ENCODE peak calls at places on chromosomes 5 and 9, in eight cellular contexts. H, E, Z, W, X, U, C and F are unnamed samples. For H3K4me1 and H3K36me3, the result is how much of the 10 kb centered on the place peaks cover.

GRCh38 chr9:136212345-136212950 is 7.5 kb upstream of the LHX3 start:
- DNase-seq in H (no peak), E (no peak), Z (no peak), W (no peak), X (no peak), U (no peak), C (no peak), F (no peak)

GRCh38 chr5:72224946-72225427 is 95.1 kb downstream of the MRPS27 start:
- DNase-seq in H (no peak), E (no peak), Z (no peak), W (no peak), X (no peak), U (no peak), C (no peak), F (no peak)

GRCh38 chr5:74974451-74975089 is 77.8 kb downstream of the GCNT4 start:
- DNase-seq in H (no peak), E (no peak), Z (no peak), W (no peak), X (no peak), U (no peak), C (no peak), F (peak)

GRCh38 chr9:137069508-137070071 is 767 bp downstream of the SAPCD2 start:
- DNase-seq in H (no peak), E (no peak), Z (no peak), W (no peak), X (no peak), U (no peak), C (no peak), F (no peak)

GRCh38 chr5:127695336-127695735 is 7.9 kb upstream of the CCDC192 start:
- DNase-seq in H (no peak), E (no peak), Z (no peak), W (no peak), X (no peak), U (no peak), C (no peak), F (no peak)

GRCh38 chr5:74136276-74136675 is 504.3 kb downstream of the ENC1 start:
- DNase-seq in H (no peak), E (no peak), Z (no peak), W (no peak), X (no peak), U (no peak), C (no peak), F (no peak)

GRCh38 chr9:33162721-33163311 is 4.3 kb downstream of the B4GALT1 start:
- DNase-seq in H (no peak), E (peak), Z (no peak), W (peak), X (peak), U (no peak), C (peak), F (no peak)

GRCh38 chr5:172573115-172573882 is 67.8 kb upstream of the NEURL1B start:
- DNase-seq in H (no peak), E (no peak), Z (no peak), W (no peak), X (no peak), U (no peak), C (no peak), F (no peak)

GRCh38 chr5:74324556-74324955 is 316.0 kb downstream of the ENC1 start:
- DNase-seq in H (no peak), E (no peak), Z (no peak), W (no peak), X (no peak), U (no peak), C (no peak), F (no peak)

GRCh38 chr9:89877051-89878002 is 272.5 kb downstream of the GADD45G start:
- DNase-seq in H (no peak), E (no peak), Z (no peak), W (no peak), X (no peak), U (peak), C (no peak), F (no peak)

GRCh38 chr9:13705913-13706312 is 426.4 kb upstream of the MPDZ start:
- DNase-seq in H (no peak), E (peak), Z (no peak), W (no peak), X (peak), U (no peak), C (no peak), F (no peak)

GRCh38 chr5:107538331-107539162 is 132.2 kb downstream of the EFNA5 start:
- DNase-seq in H (no peak), E (no peak), Z (no peak), W (no peak), X (no peak), U (no peak), C (no peak), F (no peak)

GRCh38 chr5:88785396-88786216 is 97.4 kb downstream of the MEF2C start:
- DNase-seq in H (no peak), E (peak), Z (no peak), W (peak), X (peak), U (no peak), C (peak), F (no peak)

GRCh38 chr5:140106101-140106500 is 7.8 kb upstream of the PURA start:
- DNase-seq in H (no peak), E (no peak), Z (no peak), W (no peak), X (no peak), U (no peak), C (no peak), F (no peak)

GRCh38 chr5:150143725-150144058 is 12.0 kb downstream of the PDGFRB start:
- DNase-seq in H (no peak), E (no peak), Z (no peak), W (no peak), X (no peak), U (no peak), C (no peak), F (no peak)

GRCh38 chr5:150140830-150141229 is 14.8 kb downstream of the PDGFRB start:
- DNase-seq in H (no peak), E (peak), Z (no peak), W (no peak), X (peak), U (no peak), C (no peak), F (no peak)

GRCh38 chr5:150142800-150143724 is 12.6 kb downstream of the PDGFRB start:
- DNase-seq in H (no peak), E (peak), Z (no peak), W (peak), X (peak), U (peak), C (peak), F (no peak)

GRCh38 chr5:150142189-150142788 is 13.4 kb downstream of the PDGFRB start:
- DNase-seq in H (no peak), E (no peak), Z (no peak), W (no peak), X (peak), U (no peak), C (no peak), F (no peak)

GRCh38 chr5:150141544-150142188 is 14.0 kb downstream of the PDGFRB start:
- DNase-seq in H (peak), E (no peak), Z (no peak), W (no peak), X (peak), U (no peak), C (no peak), F (no peak)
- H3K4me1 ChIP-seq in H (half or more), E (half or more), Z (under half), W (under half), X (half or more), U (under half), C (under half), F (under half)

GRCh38 chr5:53438486-53439472 is 41.6 kb upstream of the FST start:
- DNase-seq in H (no peak), E (no peak), Z (no peak), W (peak), X (no peak), U (no peak), C (no peak), F (no peak)
- H3K27ac ChIP-seq in H (no peak), E (no peak), Z (no peak), W (peak), X (no peak), U (no peak), C (no peak), F (no peak)

GRCh38 chr9:113186241-113186755 is 34.8 kb downstream of the FKBP15 start:
- DNase-seq in H (no peak), E (no peak), Z (no peak), W (no peak), X (no peak), U (no peak), C (no peak), F (no peak)
- H3K36me3 ChIP-seq in H (under half), E (under half), Z (under half), W (under half), X (half or more), U (under half), C (under half), F (half or more)

GRCh38 chr9:129868033-129868395 is 32.8 kb downstream of the USP20 start:
- DNase-seq in H (no peak), E (no peak), Z (no peak), W (no peak), X (no peak), U (no peak), C (no peak), F (peak)

GRCh38 chr9:129864991-129865647 is 29.9 kb downstream of the USP20 start:
- DNase-seq in H (no peak), E (no peak), Z (no peak), W (no peak), X (no peak), U (no peak), C (no peak), F (no peak)

GRCh38 chr9:129866373-129867137 is 31.3 kb downstream of the USP20 start:
- DNase-seq in H (no peak), E (no peak), Z (no peak), W (no peak), X (no peak), U (no peak), C (no peak), F (peak)

GRCh38 chr9:129867138-129868032 is 32.1 kb downstream of the USP20 start:
- DNase-seq in H (no peak), E (no peak), Z (no peak), W (no peak), X (no peak), U (no peak), C (no peak), F (no peak)

GRCh38 chr9:129865668-129866320 is 30.5 kb downstream of the USP20 start:
- DNase-seq in H (no peak), E (no peak), Z (no peak), W (no peak), X (no peak), U (no peak), C (no peak), F (no peak)
- H3K4me1 ChIP-seq in H (under half), E (under half), Z (under half), W (under half), X (under half), U (under half), C (under half), F (half or more)

GRCh38 chr5:9051779-9052178 is 494.1 kb downstream of the SEMA5A start:
- DNase-seq in H (no peak), E (no peak), Z (no peak), W (no peak), X (no peak), U (no peak), C (no peak), F (no peak)
- H3K27ac ChIP-seq in H (no peak), E (no peak), Z (no peak), W (no peak), X (no peak), U (no peak), C (no peak), F (no peak)

GRCh38 chr5:14479143-14479701 is 102.4 kb upstream of the OTULINL start:
- DNase-seq in H (no peak), E (no peak), Z (no peak), W (no peak), X (no peak), U (no peak), C (no peak), F (no peak)
- H3K36me3 ChIP-seq in H (under half), E (under half), Z (under half), W (under half), X (half or more), U (under half), C (under half), F (under half)